ENCODE peak calls at places on chromosomes 7 and 10, in four cellular contexts. M is MM.1S, U is GM23248, Y is keratinocyte. R is an unnamed sample. For H4K20me1 and H3K36me3, the result is how much of the 10 kb centered on the place peaks cover.

GRCh38 chr10:62681211-62681940 is 123.1 kb upstream of the ADO start:
- DNase-seq in M (peak), U (peak), Y (no peak), R (peak)

GRCh38 chr10:109205929-109206585 is 717.3 kb downstream of the XPNPEP1 start:
- DNase-seq in M (no peak), U (peak), Y (no peak), R (peak)

GRCh38 chr10:132131581-132132250 is 55.0 kb upstream of the DPYSL4 start:
- DNase-seq in M (no peak), U (no peak), Y (no peak), R (no peak)

GRCh38 chr10:124145109-124145860 is 51.9 kb upstream of the CHST15 start:
- DNase-seq in M (no peak), U (no peak), Y (no peak), R (peak)

GRCh38 chr10:120365872-120366271 is 91.2 kb upstream of the PLPP4 start:
- DNase-seq in M (no peak), U (peak), Y (peak), R (no peak)

GRCh38 chr7:33841658-33842057 is 63.7 kb upstream of the BMPER start:
- DNase-seq in M (no peak), U (peak), Y (no peak), R (no peak)

GRCh38 chr7:17532861-17533404 is 234.5 kb downstream of the AHR start:
- DNase-seq in M (no peak), U (peak), Y (peak), R (peak)

GRCh38 chr10:30606313-30606712 is 23.2 kb downstream of the LYZL2 start:
- DNase-seq in M (no peak), U (peak), Y (no peak), R (no peak)

GRCh38 chr7:93566876-93567275 is 7.6 kb downstream of the CALCR start:
- DNase-seq in M (no peak), U (peak), Y (no peak), R (no peak)

GRCh38 chr10:21526952-21527633 is 1.6 kb upstream of the SKIDA1 start:
- DNase-seq in M (peak), U (peak), Y (no peak), R (peak)

GRCh38 chr7:36128448-36129047 is 24.5 kb upstream of the EEPD1 start:
- DNase-seq in M (no peak), U (peak), Y (no peak), R (peak)

GRCh38 chr10:109961181-109962001 is 38.1 kb upstream of the XPNPEP1 start:
- DNase-seq in M (no peak), U (peak), Y (no peak), R (no peak)

GRCh38 chr10:100184426-100185219 is 1.2 kb downstream of the ERLIN1 start:
- DNase-seq in M (peak), U (peak), Y (no peak), R (peak)

GRCh38 chr10:34916368-34916767 is 101.3 kb upstream of the PARD3 start:
- DNase-seq in M (no peak), U (peak), Y (peak), R (peak)

GRCh38 chr7:47357863-47358262 is 224.0 kb downstream of the TNS3 start:
- DNase-seq in M (no peak), U (no peak), Y (no peak), R (no peak)

GRCh38 chr7:3910041-3910440 is 609.0 kb downstream of the SDK1 start:
- DNase-seq in M (no peak), U (no peak), Y (no peak), R (no peak)

GRCh38 chr7:125573131-125573530 is 643.5 kb upstream of the POT1 start:
- DNase-seq in M (no peak), U (no peak), Y (no peak), R (no peak)

GRCh38 chr7:38664972-38665371 is 33.8 kb upstream of the AMPH start:
- DNase-seq in M (no peak), U (no peak), Y (no peak), R (no peak)

GRCh38 chr7:13060173-13060572 is 372.7 kb downstream of the ARL4A start:
- DNase-seq in M (no peak), U (no peak), Y (no peak), R (no peak)

GRCh38 chr7:36153571-36154097 is 580 bp downstream of the EEPD1 start:
- DNase-seq in M (no peak), U (peak), Y (no peak), R (peak)

GRCh38 chr10:91551856-91552255 is 81.0 kb downstream of the PPP1R3C start:
- DNase-seq in M (no peak), U (peak), Y (no peak), R (peak)

GRCh38 chr7:125516194-125516593 is 586.6 kb upstream of the POT1 start:
- DNase-seq in M (no peak), U (no peak), Y (no peak), R (no peak)

GRCh38 chr10:77247076-77247561 is 390.5 kb downstream of the KCNMA1 start:
- DNase-seq in M (no peak), U (no peak), Y (no peak), R (peak)

GRCh38 chr10:6091630-6092029 is 2.8 kb downstream of the RBM17 start:
- DNase-seq in M (no peak), U (peak), Y (no peak), R (no peak)

GRCh38 chr7:51351661-51352060 is 35.1 kb upstream of the COBL start:
- DNase-seq in M (no peak), U (peak), Y (no peak), R (peak)

GRCh38 chr7:112701456-112701855 is 88.7 kb downstream of the TMEM168 start:
- DNase-seq in M (no peak), U (no peak), Y (no peak), R (no peak)
- H4K20me1 ChIP-seq in M (under half), U (under half), Y (under half), R (under half)

GRCh38 chr7:105565190-105565589 is 16.1 kb downstream of the EFCAB10 start:
- DNase-seq in M (no peak), U (no peak), Y (no peak), R (no peak)

GRCh38 chr7:105559926-105560325 is 21.4 kb downstream of the EFCAB10 start:
- DNase-seq in M (no peak), U (no peak), Y (no peak), R (no peak)
- H3K36me3 ChIP-seq in M (under half), U (half or more), Y (under half), R (half or more)

GRCh38 chr10:7318836-7319235 is 92.0 kb downstream of the SFMBT2 start:
- DNase-seq in M (no peak), U (no peak), Y (no peak), R (no peak)

GRCh38 chr10:7317799-7318446 is 92.9 kb downstream of the SFMBT2 start:
- DNase-seq in M (no peak), U (no peak), Y (no peak), R (no peak)

GRCh38 chr10:7314068-7314646 is 96.7 kb downstream of the SFMBT2 start:
- DNase-seq in M (no peak), U (no peak), Y (no peak), R (no peak)

GRCh38 chr10:7316839-7317238 is 94.0 kb downstream of the SFMBT2 start:
- DNase-seq in M (no peak), U (no peak), Y (no peak), R (no peak)

DNA sequence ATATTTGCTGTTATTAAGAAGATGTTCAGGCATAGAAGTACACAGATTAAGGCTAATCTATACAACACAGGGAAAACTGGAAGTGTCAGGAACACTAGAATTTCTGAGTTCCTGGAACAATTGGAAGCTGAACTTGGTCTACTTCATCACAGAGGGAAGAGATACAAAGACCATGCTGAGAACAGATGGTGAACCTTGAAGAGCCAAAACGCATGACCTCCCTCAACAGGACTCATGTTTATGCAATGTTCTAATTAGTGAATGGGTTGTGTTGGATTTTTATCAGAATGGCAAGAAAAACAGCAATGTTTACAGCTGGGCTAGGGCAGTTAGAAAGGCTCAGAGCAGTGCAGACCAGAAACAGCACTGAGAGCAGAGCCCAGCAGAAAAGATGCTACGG is 94.9 kb downstream of the SFMBT2 start:
- DNase-seq in M (no peak), U (no peak), Y (no peak), R (no peak)
- H4K20me1 ChIP-seq in M (under half), U (under half), Y (under half), R (under half)

DNA sequence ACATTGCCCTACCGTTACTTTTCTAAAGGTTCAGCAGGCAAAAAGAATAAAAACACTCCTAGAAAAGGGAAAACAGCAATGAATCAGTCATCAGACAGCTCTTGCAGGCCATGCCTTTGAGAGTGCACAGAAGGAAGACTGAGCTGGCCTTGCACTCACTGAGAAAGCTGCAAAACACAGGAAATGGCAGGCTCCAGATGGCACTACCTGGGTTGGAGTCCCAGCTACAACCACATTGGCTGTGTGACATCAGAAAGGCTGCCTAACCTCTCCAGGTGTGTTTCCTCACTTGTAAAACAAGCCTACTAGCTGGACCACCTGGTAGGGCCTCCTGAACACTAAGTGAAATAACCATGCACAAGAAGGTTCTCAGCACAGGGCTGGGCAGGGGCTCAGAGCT is 113.7 kb downstream of the SFMBT2 start:
- DNase-seq in M (peak), U (no peak), Y (no peak), R (no peak)
- H3K36me3 ChIP-seq in M (under half), U (under half), Y (under half), R (under half)

GRCh38 chr10:125827133-125827532 is 3.8 kb downstream of the BCCIP start:
- DNase-seq in M (no peak), U (no peak), Y (no peak), R (no peak)
- H4K20me1 ChIP-seq in M (under half), U (under half), Y (under half), R (under half)

R was measured in osteoblast.